ENCODE peak calls at places on chromosomes 5 and 9, in six cellular contexts. S, L, C, G, T and N are unnamed samples.

GRCh38 chr9:19116391-19116790 is 10.9 kb downstream of the PLIN2 start:
- DNase-seq in C (peak; percentile 32), T (no peak), L (peak; percentile 64), S (no peak), G (no peak), N (no peak)

GRCh38 chr9:124665391-124666058 is 105.6 kb downstream of the NR6A1 start:
- DNase-seq in S (no peak), T (no peak), C (peak; percentile 64), L (peak; percentile 81), G (no peak), N (no peak)

GRCh38 chr5:43332401-43332800 is 19.2 kb upstream of the HMGCS1 start:
- DNase-seq in T (no peak), C (no peak), G (no peak), L (no peak), S (no peak), N (no peak)

GRCh38 chr9:14730367-14730958 is 7.9 kb upstream of the CER1 start:
- DNase-seq in S (no peak), G (no peak), C (no peak), T (no peak), L (no peak), N (no peak)

GRCh38 chr5:135456238-135457099 is 4.3 kb upstream of the TIFAB start:
- DNase-seq in G (no peak), L (peak; percentile 88), C (peak; percentile 59), S (no peak), T (peak; percentile 71), N (no peak)

GRCh38 chr9:29741169-29741568 is 2167.9 kb upstream of the C9orf72 start:
- DNase-seq in S (no peak), L (no peak), G (no peak), C (no peak), T (no peak), N (no peak)

GRCh38 chr9:105835721-105836120 is 141.4 kb downstream of the TMEM38B start:
- DNase-seq in S (no peak), G (peak; percentile 14), T (no peak), L (peak; percentile 5), C (no peak), N (no peak)

GRCh38 chr9:114000063-114000454 is 78.0 kb downstream of the AMBP start:
- DNase-seq in T (no peak), L (no peak), S (no peak), G (no peak), C (no peak), N (no peak)

GRCh38 chr5:162512935-162513575 is 445.5 kb downstream of the GABRG2 start:
- DNase-seq in S (no peak), G (no peak), T (no peak), C (no peak), L (no peak), N (no peak)

GRCh38 chr9:83238871-83239624 is 176.1 kb upstream of the RASEF start:
- DNase-seq in G (no peak), T (no peak), C (peak; percentile 3), S (no peak), L (no peak), N (no peak)

GRCh38 chr9:127550751-127551150 is 61.3 kb upstream of the STXBP1 start:
- DNase-seq in G (no peak), C (no peak), S (no peak), T (no peak), L (no peak), N (no peak)

GRCh38 chr9:127548352-127548878 is 63.7 kb upstream of the STXBP1 start:
- DNase-seq in G (no peak), C (no peak), L (no peak), T (peak; percentile 77), S (no peak), N (no peak)

GRCh38 chr9:127550277-127550676 is 61.8 kb upstream of the STXBP1 start:
- DNase-seq in G (no peak), L (no peak), C (no peak), T (no peak), S (no peak), N (no peak)

GRCh38 chr9:127549771-127550170 is 62.3 kb upstream of the STXBP1 start:
- DNase-seq in T (no peak), G (no peak), S (no peak), L (no peak), C (no peak), N (no peak)

DNA sequence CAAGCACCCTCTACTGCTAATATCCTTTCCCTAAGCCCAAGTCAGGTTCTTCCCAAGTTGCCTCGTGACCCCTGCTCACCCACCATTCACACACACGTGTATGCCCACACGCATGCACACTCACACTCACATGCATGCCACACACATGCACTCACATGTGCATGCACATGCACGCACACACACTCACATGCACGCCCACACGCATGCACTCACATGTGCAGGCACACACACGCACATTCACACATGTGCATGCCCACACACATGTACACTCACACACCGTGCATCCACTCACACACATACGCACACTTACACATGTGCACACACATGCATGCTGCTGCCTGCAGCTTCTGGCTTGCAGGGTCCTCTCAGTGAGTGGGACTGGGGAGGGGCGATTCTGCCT is 62.9 kb upstream of the STXBP1 start:
- DNase-seq in T (no peak), G (no peak), C (no peak), S (no peak), L (no peak), N (no peak)
- H3K23ac ChIP-seq in T (no peak overlapping the region), G (no peak overlapping the region), C (no peak overlapping the region), S (peak overlapping the region; percentile 26), L (no peak overlapping the region), N (no peak overlapping the region)

DNA sequence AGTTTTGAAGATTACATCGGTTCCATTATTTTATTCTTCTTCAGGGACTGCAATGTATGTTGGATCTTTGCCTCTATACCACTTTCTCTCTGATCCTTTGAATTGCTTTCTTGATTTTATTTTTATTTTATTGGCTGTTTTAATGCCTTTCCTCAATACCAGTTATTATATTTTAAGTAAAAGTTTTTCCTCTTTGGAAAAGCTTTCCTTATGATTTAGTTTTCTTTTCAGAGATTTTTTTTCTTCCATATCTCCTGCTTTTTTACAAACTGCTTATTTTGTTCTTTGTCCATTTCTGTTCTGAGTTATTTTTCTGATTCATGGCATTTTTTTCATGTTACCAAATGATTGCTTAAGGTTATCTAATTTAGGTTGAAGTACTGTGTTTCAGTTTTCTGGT is 11.5 kb downstream of the ZMAT2 start:
- DNase-seq in L (no peak), G (no peak), C (no peak), T (no peak), S (no peak), N (no peak)
- H3K4me3 ChIP-seq in L (no peak overlapping the region), G (no peak overlapping the region), C (peak overlapping the region; percentile 81), T (no peak overlapping the region), S (peak overlapping the region; percentile 58), N (no peak overlapping the region)

GRCh38 chr9:89039664-89040063 is 48.4 kb downstream of the S1PR3 start:
- DNase-seq in C (no peak), G (no peak), T (no peak), L (no peak), S (no peak), N (no peak)
- H3K23ac ChIP-seq in C (no peak overlapping the region), G (peak overlapping the region; percentile 9), T (no peak overlapping the region), L (no peak overlapping the region), S (peak overlapping the region; percentile 59), N (no peak overlapping the region)

GRCh38 chr5:133847301-133847700 is 121.1 kb downstream of the C5orf15 start:
- DNase-seq in L (no peak), T (no peak), G (no peak), C (no peak), S (no peak), N (no peak)

GRCh38 chr5:133848306-133848924 is 120.0 kb downstream of the C5orf15 start:
- DNase-seq in T (no peak), L (no peak), S (no peak), C (no peak), G (no peak), N (no peak)

GRCh38 chr5:133847886-133848285 is 120.5 kb downstream of the C5orf15 start:
- DNase-seq in C (no peak), T (no peak), L (no peak), S (no peak), G (no peak), N (no peak)

GRCh38 chr5:133850811-133851210 is 117.6 kb downstream of the C5orf15 start:
- DNase-seq in G (no peak), L (no peak), T (no peak), S (no peak), C (no peak), N (no peak)

DNA sequence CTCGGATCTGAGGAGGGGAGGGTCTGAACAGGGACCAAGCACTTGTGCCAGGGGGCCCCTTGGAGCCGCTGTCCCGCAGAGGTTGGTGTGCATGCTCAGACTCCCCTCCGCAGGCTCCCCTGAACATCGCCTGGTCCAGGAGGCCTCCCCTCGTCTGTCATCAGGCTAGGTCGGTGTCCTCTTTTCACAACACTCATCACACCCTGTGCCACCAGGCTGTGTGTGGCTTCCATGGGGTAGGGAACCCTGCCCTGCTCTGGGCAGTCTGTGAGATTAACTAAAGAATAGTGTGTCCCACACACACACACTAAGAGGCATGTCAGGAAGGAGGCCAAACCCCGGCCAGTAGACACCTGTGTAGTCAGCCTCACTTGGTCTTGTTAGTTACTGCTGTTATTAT is 119.3 kb downstream of the C5orf15 start:
- DNase-seq in T (no peak), C (no peak), S (no peak), G (no peak), L (no peak), N (no peak)
- H3K4me3 ChIP-seq in T (no peak overlapping the region), C (no peak overlapping the region), S (no peak overlapping the region), G (no peak overlapping the region), L (no peak overlapping the region), N (no peak overlapping the region)

DNA sequence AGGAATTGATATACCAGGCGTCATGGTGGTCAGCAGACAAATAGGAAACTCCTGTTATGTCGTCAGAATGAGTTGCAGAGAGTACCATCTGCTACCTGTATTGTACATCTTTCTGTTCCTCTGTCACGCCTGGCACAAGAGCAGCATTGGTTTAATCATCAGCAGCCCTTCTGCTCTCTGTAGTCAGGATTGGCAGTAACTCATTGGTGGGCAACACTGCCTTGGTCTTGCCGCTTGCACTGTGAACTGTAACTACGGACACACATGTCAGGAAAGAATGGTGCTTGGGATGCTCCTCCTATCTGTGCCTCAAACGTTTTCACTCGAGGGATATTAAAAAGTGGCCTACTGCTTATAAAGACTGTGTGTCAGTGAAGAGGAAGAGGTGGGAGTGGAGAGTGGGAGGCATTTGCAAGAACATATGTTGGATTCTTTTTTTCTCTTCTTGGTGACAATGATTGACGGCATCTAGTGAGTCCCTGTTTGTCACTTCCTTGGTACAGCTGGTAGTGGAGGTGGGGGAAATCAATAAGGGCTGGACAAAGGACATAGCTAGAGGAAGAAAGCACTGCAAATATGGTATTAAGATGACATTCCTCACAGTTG is 76.6 kb downstream of the F2RL2 start:
- DNase-seq in L (no peak), G (no peak), C (no peak), T (no peak), S (no peak), N (no peak)
- H3K23ac ChIP-seq in L (no peak overlapping the region), G (no peak overlapping the region), C (no peak overlapping the region), T (no peak overlapping the region), S (no peak overlapping the region), N (no peak overlapping the region)

DNA sequence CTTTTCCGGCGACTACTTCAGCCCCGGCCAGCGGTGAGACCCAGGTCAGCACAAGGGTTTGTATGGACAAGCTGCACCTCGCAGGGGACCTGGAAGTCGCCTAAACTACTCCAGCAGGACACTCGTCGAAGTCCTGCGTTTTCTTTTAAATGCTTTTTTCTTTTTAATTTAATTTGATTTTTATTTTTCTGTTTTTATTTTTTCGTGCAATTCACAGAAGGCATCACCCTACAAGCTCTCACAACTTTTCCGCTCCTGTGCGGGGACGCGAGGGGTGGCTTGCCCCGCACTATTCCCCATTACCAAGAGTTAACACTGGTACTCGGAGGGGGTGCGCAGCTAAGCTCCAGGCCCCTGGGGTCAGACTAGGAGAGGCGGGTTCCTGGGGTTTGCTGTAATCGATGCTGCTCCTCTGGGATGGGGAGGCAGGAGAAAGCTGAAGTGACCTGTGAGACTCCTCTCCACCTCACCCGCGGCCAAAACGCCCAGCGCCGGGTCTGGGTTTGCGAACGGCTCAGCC is 1.3 kb downstream of the EDIL3 start:
- DNase-seq in S (peak; percentile 20), C (no peak), L (no peak), T (no peak), G (peak; percentile 38), N (no peak)
- H3K4me3 ChIP-seq in S (peak overlapping the region; percentile 49), C (peak overlapping the region; percentile 88), L (peak overlapping the region; percentile 92), T (peak overlapping the region; percentile 84), G (peak overlapping the region; percentile 71), N (peak overlapping the region; percentile 87)

GRCh38 chr5:81925012-81925411 is 46.8 kb upstream of the ATG10 start:
- DNase-seq in G (no peak), L (no peak), S (no peak), C (no peak), T (no peak), N (no peak)
- H3K23ac ChIP-seq in G (no peak overlapping the region), L (no peak overlapping the region), S (no peak overlapping the region), C (no peak overlapping the region), T (no peak overlapping the region), N (no peak overlapping the region)